ENCODE peak calls at places on chromosomes 2 and 18, in eight cellular contexts. One of them, this sample, is unnamed. For H3K4me1, the result is how much of the 10 kb centered on the place peaks cover.

GRCh38 chr18:74132201-74132600 is 15.4 kb downstream of the FBXO15 start:
- DNase-seq in right lobe of liver: no peak
- DNase-seq in prostate gland: no peak
- DNase-seq in esophagus squamous epithelium: no peak
- DNase-seq in tibial nerve: no peak
- DNase-seq in K562: no peak
- DNase-seq in heart left ventricle: no peak
- DNase-seq in A549: no peak
- DNase-seq in this sample: no peak

GRCh38 chr2:127128508-127128907 is 21.6 kb upstream of the BIN1 start:
- DNase-seq in right lobe of liver: peak
- DNase-seq in prostate gland: peak
- DNase-seq in esophagus squamous epithelium: no peak
- DNase-seq in tibial nerve: no peak
- DNase-seq in K562: no peak
- DNase-seq in heart left ventricle: no peak
- DNase-seq in A549: no peak
- DNase-seq in this sample: no peak

GRCh38 chr2:241018051-241018891 is 19.9 kb downstream of the SNED1 start:
- DNase-seq in right lobe of liver: peak
- DNase-seq in prostate gland: peak
- DNase-seq in esophagus squamous epithelium: no peak
- DNase-seq in tibial nerve: no peak
- DNase-seq in K562: no peak
- DNase-seq in heart left ventricle: no peak
- DNase-seq in A549: no peak
- DNase-seq in this sample: peak

GRCh38 chr2:158102446-158102845 is 770 bp downstream of the UPP2 start:
- DNase-seq in right lobe of liver: no peak
- DNase-seq in prostate gland: no peak
- DNase-seq in esophagus squamous epithelium: no peak
- DNase-seq in tibial nerve: no peak
- DNase-seq in K562: no peak
- DNase-seq in heart left ventricle: no peak
- DNase-seq in A549: no peak
- DNase-seq in this sample: no peak

GRCh38 chr2:81542119-81542518 is 1237.6 kb upstream of the LRRTM1 start:
- DNase-seq in right lobe of liver: no peak
- DNase-seq in prostate gland: no peak
- DNase-seq in esophagus squamous epithelium: no peak
- DNase-seq in tibial nerve: no peak
- DNase-seq in K562: no peak
- DNase-seq in heart left ventricle: no peak
- DNase-seq in A549: no peak
- DNase-seq in this sample: no peak

GRCh38 chr2:37656512-37657423 is 14.7 kb downstream of the CDC42EP3 start:
- DNase-seq in right lobe of liver: no peak
- DNase-seq in prostate gland: no peak
- DNase-seq in esophagus squamous epithelium: no peak
- DNase-seq in tibial nerve: no peak
- DNase-seq in K562: no peak
- DNase-seq in heart left ventricle: no peak
- DNase-seq in A549: no peak
- DNase-seq in this sample: no peak

GRCh38 chr2:117832905-117833613 is 18.6 kb downstream of the DDX18 start:
- DNase-seq in right lobe of liver: no peak
- DNase-seq in prostate gland: no peak
- DNase-seq in esophagus squamous epithelium: no peak
- DNase-seq in tibial nerve: no peak
- DNase-seq in K562: no peak
- DNase-seq in heart left ventricle: no peak
- DNase-seq in A549: peak
- DNase-seq in this sample: peak

GRCh38 chr2:226380679-226381078 is 418.9 kb downstream of the IRS1 start:
- DNase-seq in right lobe of liver: no peak
- DNase-seq in prostate gland: no peak
- DNase-seq in esophagus squamous epithelium: no peak
- DNase-seq in tibial nerve: no peak
- DNase-seq in K562: no peak
- DNase-seq in heart left ventricle: no peak
- DNase-seq in A549: no peak
- DNase-seq in this sample: peak

GRCh38 chr2:181790716-181791649 is 100.5 kb upstream of the ITPRID2 start:
- DNase-seq in right lobe of liver: no peak
- DNase-seq in prostate gland: no peak
- DNase-seq in esophagus squamous epithelium: no peak
- DNase-seq in tibial nerve: no peak
- DNase-seq in K562: peak
- DNase-seq in heart left ventricle: no peak
- DNase-seq in A549: peak
- DNase-seq in this sample: no peak

GRCh38 chr2:73920577-73921545 is 5.8 kb upstream of the DGUOK start:
- DNase-seq in right lobe of liver: no peak
- DNase-seq in prostate gland: no peak
- DNase-seq in esophagus squamous epithelium: no peak
- DNase-seq in tibial nerve: no peak
- DNase-seq in K562: peak
- DNase-seq in heart left ventricle: no peak
- DNase-seq in A549: peak
- DNase-seq in this sample: no peak

GRCh38 chr2:175600024-175600831 is 401.8 kb downstream of the LNPK start:
- DNase-seq in right lobe of liver: no peak
- DNase-seq in prostate gland: no peak
- DNase-seq in esophagus squamous epithelium: no peak
- DNase-seq in tibial nerve: no peak
- DNase-seq in K562: no peak
- DNase-seq in heart left ventricle: no peak
- DNase-seq in A549: no peak
- DNase-seq in this sample: no peak

GRCh38 chr2:84386326-84386995 is 72.6 kb downstream of the SUCLG1 start:
- DNase-seq in right lobe of liver: no peak
- DNase-seq in prostate gland: no peak
- DNase-seq in esophagus squamous epithelium: no peak
- DNase-seq in tibial nerve: no peak
- DNase-seq in K562: no peak
- DNase-seq in heart left ventricle: no peak
- DNase-seq in A549: no peak
- DNase-seq in this sample: no peak

GRCh38 chr18:10015941-10016819 is 102.4 kb downstream of the VAPA start:
- DNase-seq in right lobe of liver: no peak
- DNase-seq in prostate gland: no peak
- DNase-seq in esophagus squamous epithelium: no peak
- DNase-seq in tibial nerve: no peak
- DNase-seq in K562: no peak
- DNase-seq in heart left ventricle: no peak
- DNase-seq in A549: no peak
- DNase-seq in this sample: no peak

GRCh38 chr2:184041077-184041476 is 557.3 kb upstream of the ZNF804A start:
- DNase-seq in right lobe of liver: no peak
- DNase-seq in prostate gland: no peak
- DNase-seq in esophagus squamous epithelium: no peak
- DNase-seq in tibial nerve: no peak
- DNase-seq in K562: no peak
- DNase-seq in heart left ventricle: no peak
- DNase-seq in A549: no peak
- DNase-seq in this sample: no peak

GRCh38 chr18:38402509-38402908 is 836.9 kb upstream of the CELF4 start:
- DNase-seq in right lobe of liver: no peak
- DNase-seq in prostate gland: no peak
- DNase-seq in esophagus squamous epithelium: no peak
- DNase-seq in tibial nerve: no peak
- DNase-seq in K562: no peak
- DNase-seq in heart left ventricle: no peak
- DNase-seq in A549: no peak
- DNase-seq in this sample: no peak

GRCh38 chr2:101200714-101201113 is 49.5 kb upstream of the TBC1D8 start:
- DNase-seq in right lobe of liver: no peak
- DNase-seq in prostate gland: peak
- DNase-seq in esophagus squamous epithelium: no peak
- DNase-seq in tibial nerve: no peak
- DNase-seq in K562: no peak
- DNase-seq in heart left ventricle: no peak
- DNase-seq in A549: peak
- DNase-seq in this sample: no peak

GRCh38 chr18:64322189-64322588 is 173.3 kb upstream of the LINC00305 start:
- DNase-seq in right lobe of liver: no peak
- DNase-seq in prostate gland: no peak
- DNase-seq in esophagus squamous epithelium: no peak
- DNase-seq in tibial nerve: no peak
- DNase-seq in K562: no peak
- DNase-seq in heart left ventricle: no peak
- DNase-seq in A549: no peak
- DNase-seq in this sample: no peak

DNA sequence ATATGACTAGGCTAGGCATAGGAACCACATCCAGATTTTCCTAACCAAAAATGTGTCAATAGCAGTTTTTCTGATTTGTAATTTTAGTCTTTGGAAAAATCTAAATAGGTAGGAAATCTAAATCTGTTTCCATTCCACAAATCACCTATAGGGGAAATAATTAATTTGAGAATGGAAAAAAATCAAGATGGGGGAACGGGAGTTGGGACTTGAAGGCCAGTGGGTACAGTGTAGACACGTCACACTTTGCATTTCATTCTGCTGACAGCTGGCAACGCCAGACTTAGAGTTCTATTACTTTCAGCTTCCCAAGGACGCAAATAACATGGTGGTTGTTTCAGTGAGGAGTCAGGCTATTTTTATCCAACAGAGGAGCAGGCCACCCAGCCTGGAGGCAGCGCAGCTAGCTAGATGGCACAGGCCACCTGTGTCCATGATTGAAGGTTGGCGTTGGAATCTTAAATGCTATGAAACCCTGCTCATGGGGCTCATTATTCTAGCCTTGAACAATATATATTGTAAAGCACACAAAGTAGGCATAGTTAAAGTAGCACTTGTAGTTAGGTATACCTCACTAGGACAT is 23.4 kb downstream of the HNRNPA3 start:
- DNase-seq in right lobe of liver: no peak
- DNase-seq in prostate gland: no peak
- DNase-seq in esophagus squamous epithelium: no peak
- DNase-seq in tibial nerve: no peak
- DNase-seq in K562: no peak
- DNase-seq in heart left ventricle: no peak
- DNase-seq in A549: no peak
- DNase-seq in this sample: no peak
- TF ChIP-seq POLR2A in right lobe of liver: no peak
- TF ChIP-seq POLR2A in prostate gland: no peak
- TF ChIP-seq POLR2A in esophagus squamous epithelium: no peak
- TF ChIP-seq POLR2A in tibial nerve: no peak
- TF ChIP-seq POLR2A in K562: no peak
- TF ChIP-seq POLR2A in heart left ventricle: no peak
- TF ChIP-seq POLR2A in A549: no peak
- TF ChIP-seq POLR2A in this sample: no peak

DNA sequence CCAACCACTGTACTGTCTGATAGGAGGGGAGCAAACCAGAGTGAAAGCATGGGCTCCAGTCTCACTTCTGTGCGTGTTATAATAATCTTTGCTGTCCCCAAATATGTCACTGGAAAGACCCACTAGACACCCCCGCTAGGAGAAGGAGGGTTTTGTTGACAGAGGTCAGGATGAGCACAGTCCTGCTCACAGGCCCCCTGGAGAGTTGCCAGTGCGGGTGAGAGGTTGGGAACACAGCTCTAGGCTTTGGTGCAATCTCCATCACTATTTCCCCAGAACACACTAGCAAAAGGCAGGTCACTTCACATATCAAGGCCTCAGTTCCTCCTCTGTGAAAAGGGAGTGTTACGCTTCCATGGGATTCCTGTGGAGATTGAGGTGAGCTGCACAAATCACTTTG is 9.7 kb downstream of the XDH start:
- DNase-seq in right lobe of liver: peak
- DNase-seq in prostate gland: no peak
- DNase-seq in esophagus squamous epithelium: no peak
- DNase-seq in tibial nerve: no peak
- DNase-seq in K562: no peak
- DNase-seq in heart left ventricle: no peak
- DNase-seq in A549: no peak
- DNase-seq in this sample: no peak
- H3K4me1 ChIP-seq in right lobe of liver: under half
- H3K4me1 ChIP-seq in prostate gland: under half
- H3K4me1 ChIP-seq in esophagus squamous epithelium: under half
- H3K4me1 ChIP-seq in tibial nerve: under half
- H3K4me1 ChIP-seq in K562: under half
- H3K4me1 ChIP-seq in heart left ventricle: under half
- H3K4me1 ChIP-seq in A549: half or more
- H3K4me1 ChIP-seq in this sample: under half

GRCh38 chr18:3794537-3795348 is 344.8 kb downstream of the TGIF1 start:
- DNase-seq in right lobe of liver: no peak
- DNase-seq in prostate gland: no peak
- DNase-seq in esophagus squamous epithelium: no peak
- DNase-seq in tibial nerve: no peak
- DNase-seq in K562: peak
- DNase-seq in heart left ventricle: no peak
- DNase-seq in A549: peak
- DNase-seq in this sample: no peak
- H3K27ac ChIP-seq in right lobe of liver: no peak
- H3K27ac ChIP-seq in prostate gland: no peak
- H3K27ac ChIP-seq in esophagus squamous epithelium: peak
- H3K27ac ChIP-seq in tibial nerve: no peak
- H3K27ac ChIP-seq in K562: no peak
- H3K27ac ChIP-seq in heart left ventricle: no peak
- H3K27ac ChIP-seq in A549: peak
- H3K27ac ChIP-seq in this sample: no peak

GRCh38 chr2:152617464-152618187 is 99.6 kb downstream of the PRPF40A start:
- DNase-seq in right lobe of liver: no peak
- DNase-seq in prostate gland: no peak
- DNase-seq in esophagus squamous epithelium: no peak
- DNase-seq in tibial nerve: no peak
- DNase-seq in K562: no peak
- DNase-seq in heart left ventricle: no peak
- DNase-seq in A549: no peak
- DNase-seq in this sample: no peak

GRCh38 chr2:152618188-152618564 is 99.1 kb downstream of the PRPF40A start:
- DNase-seq in right lobe of liver: no peak
- DNase-seq in prostate gland: no peak
- DNase-seq in esophagus squamous epithelium: no peak
- DNase-seq in tibial nerve: no peak
- DNase-seq in K562: no peak
- DNase-seq in heart left ventricle: no peak
- DNase-seq in A549: no peak
- DNase-seq in this sample: no peak

GRCh38 chr2:152622228-152622627 is 95.0 kb downstream of the PRPF40A start:
- DNase-seq in right lobe of liver: no peak
- DNase-seq in prostate gland: no peak
- DNase-seq in esophagus squamous epithelium: no peak
- DNase-seq in tibial nerve: no peak
- DNase-seq in K562: no peak
- DNase-seq in heart left ventricle: no peak
- DNase-seq in A549: no peak
- DNase-seq in this sample: peak

GRCh38 chr2:152620985-152621384 is 96.3 kb downstream of the PRPF40A start:
- DNase-seq in right lobe of liver: no peak
- DNase-seq in prostate gland: no peak
- DNase-seq in esophagus squamous epithelium: no peak
- DNase-seq in tibial nerve: no peak
- DNase-seq in K562: peak
- DNase-seq in heart left ventricle: no peak
- DNase-seq in A549: no peak
- DNase-seq in this sample: no peak

DNA sequence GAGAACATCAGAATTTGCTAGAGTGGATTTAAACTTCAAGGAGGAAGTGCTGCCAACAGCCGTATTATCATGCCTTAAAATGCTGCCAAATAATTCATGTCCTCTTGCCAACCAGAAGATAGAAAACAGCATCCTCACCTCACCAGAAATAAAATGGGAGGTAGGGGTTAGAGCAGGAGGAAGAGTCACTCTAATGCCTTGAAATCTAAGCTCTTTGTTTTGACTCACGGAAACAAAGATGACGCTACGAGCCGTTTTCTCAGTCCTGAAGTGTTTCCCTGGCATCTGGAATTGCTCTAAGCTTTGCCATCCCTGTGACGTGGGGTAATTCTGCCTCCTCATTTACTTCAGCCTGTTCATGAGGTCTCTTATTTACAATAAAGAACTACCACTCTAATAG is 97.0 kb downstream of the PRPF40A start:
- DNase-seq in right lobe of liver: no peak
- DNase-seq in prostate gland: no peak
- DNase-seq in esophagus squamous epithelium: no peak
- DNase-seq in tibial nerve: no peak
- DNase-seq in K562: no peak
- DNase-seq in heart left ventricle: no peak
- DNase-seq in A549: no peak
- DNase-seq in this sample: no peak
- TF ChIP-seq POLR2A in right lobe of liver: no peak
- TF ChIP-seq POLR2A in prostate gland: no peak
- TF ChIP-seq POLR2A in esophagus squamous epithelium: no peak
- TF ChIP-seq POLR2A in tibial nerve: no peak
- TF ChIP-seq POLR2A in K562: no peak
- TF ChIP-seq POLR2A in heart left ventricle: no peak
- TF ChIP-seq POLR2A in A549: no peak
- TF ChIP-seq POLR2A in this sample: no peak

This sample was measured in testis.